ENCODE peak calls at places on chromosomes 11 and 22, in eight cellular contexts. Q is cardiac fibroblast, T is AG09309, B is testis, K is transverse colon, R is brain microvascular endothelial cell, O is A549, L is Caco-2. A is an unnamed sample.

GRCh38 chr11:126375726-126376125 is 20.2 kb downstream of the ST3GAL4 start:
- DNase-seq in O (no peak), L (no peak), Q (peak), R (no peak), K (no peak), B (no peak), T (no peak), A (no peak)

GRCh38 chr22:38220653-38221386 is 19.0 kb downstream of the MAFF start:
- DNase-seq in K (no peak), L (no peak), R (no peak), Q (no peak), O (no peak), T (no peak), B (no peak), A (no peak)

GRCh38 chr11:57552479-57552878 is 15.0 kb downstream of the UBE2L6 start:
- DNase-seq in B (no peak), L (peak), O (no peak), Q (no peak), K (no peak), R (no peak), T (no peak), A (peak)

GRCh38 chr22:47067911-47068654 is 305.6 kb downstream of the TBC1D22A start:
- DNase-seq in K (peak), B (no peak), T (no peak), Q (no peak), O (no peak), R (no peak), L (no peak), A (no peak)

GRCh38 chr11:59668188-59668949 is 468 bp downstream of the PATL1 start:
- DNase-seq in L (peak), T (no peak), Q (peak), K (peak), O (peak), B (peak), R (peak), A (peak)

GRCh38 chr11:15123849-15124248 is 9.1 kb downstream of the INSC start:
- DNase-seq in R (peak), K (no peak), L (no peak), T (peak), O (no peak), Q (peak), B (no peak), A (peak)

GRCh38 chr11:120522736-120523135 is 11.2 kb downstream of the GRIK4 start:
- DNase-seq in Q (no peak), R (no peak), O (no peak), B (no peak), L (no peak), K (no peak), T (no peak), A (no peak)

GRCh38 chr11:10522921-10523320 is 18.1 kb downstream of the RNF141 start:
- DNase-seq in R (no peak), Q (no peak), T (no peak), K (no peak), O (no peak), L (no peak), B (no peak), A (peak)

GRCh38 chr11:617248-617911 is 1.6 kb upstream of the IRF7 start:
- DNase-seq in Q (no peak), T (no peak), K (no peak), O (no peak), L (no peak), R (no peak), B (no peak), A (no peak)

GRCh38 chr11:73376168-73376802 is at the start of gene RELT:
- DNase-seq in R (peak), T (peak), L (peak), B (peak), K (peak), O (peak), Q (peak), A (peak)

GRCh38 chr11:58058276-58059010 is 27.7 kb downstream of the OR6Q1 start:
- DNase-seq in B (no peak), R (peak), O (no peak), T (no peak), L (no peak), Q (no peak), K (peak), A (no peak)

GRCh38 chr11:124612567-124613245 is 1.5 kb downstream of the PANX3 start:
- DNase-seq in K (no peak), O (no peak), T (no peak), Q (peak), L (no peak), R (peak), B (no peak), A (no peak)

GRCh38 chr11:102429691-102430090 is 22.9 kb downstream of the TMEM123 start:
- DNase-seq in K (no peak), B (no peak), R (no peak), Q (no peak), L (no peak), T (no peak), O (no peak), A (peak)

GRCh38 chr22:22003233-22003632 is 20.6 kb upstream of the TOP3B start:
- DNase-seq in R (no peak), K (no peak), O (no peak), B (no peak), T (no peak), L (no peak), Q (no peak), A (no peak)

GRCh38 chr11:1336836-1337646 is 27.6 kb upstream of the TOLLIP start:
- DNase-seq in K (peak), R (no peak), L (no peak), T (no peak), O (peak), B (no peak), Q (no peak), A (no peak)

GRCh38 chr11:3745161-3745560 is 52.2 kb downstream of the NUP98 start:
- DNase-seq in T (no peak), O (no peak), R (no peak), Q (no peak), L (no peak), B (no peak), K (no peak), A (no peak)

GRCh38 chr11:27282806-27283205 is 80.2 kb downstream of the CCDC34 start:
- DNase-seq in L (no peak), K (no peak), T (no peak), B (no peak), R (peak), O (peak), Q (peak), A (no peak)

GRCh38 chr22:43185860-43186261 is 1.1 kb downstream of the TTLL12 start:
- DNase-seq in T (no peak), O (no peak), R (peak), K (peak), B (peak), Q (peak), L (peak), A (peak)

GRCh38 chr22:27195104-27195503 is 537.7 kb downstream of the MIAT start:
- DNase-seq in O (no peak), L (no peak), T (no peak), K (peak), Q (peak), B (peak), R (no peak), A (no peak)

GRCh38 chr11:290621-291231 is 1.8 kb downstream of the PGGHG start:
- DNase-seq in L (peak), B (no peak), R (no peak), O (no peak), T (no peak), K (peak), Q (no peak), A (no peak)

GRCh38 chr11:117044287-117045035 is 53.8 kb downstream of the SIK3 start:
- DNase-seq in O (no peak), R (no peak), B (no peak), T (no peak), K (no peak), Q (no peak), L (no peak), A (no peak)

GRCh38 chr11:71235719-71236118 is 16.7 kb downstream of the SHANK2 start:
- DNase-seq in L (peak), Q (no peak), K (no peak), B (no peak), O (no peak), T (no peak), R (no peak), A (no peak)

GRCh38 chr11:119056397-119056999 is 507 bp downstream of the HYOU1 start:
- DNase-seq in Q (peak), T (no peak), R (no peak), B (peak), L (no peak), K (peak), O (no peak), A (peak)

GRCh38 chr22:22802346-22802970 is 85.2 kb upstream of the IGLL5 start:
- DNase-seq in Q (no peak), R (no peak), B (no peak), T (no peak), L (no peak), K (no peak), O (peak), A (no peak)

GRCh38 chr22:44658371-44658953 is 43.5 kb upstream of the PRR5 start:
- DNase-seq in R (peak), Q (peak), B (no peak), T (peak), O (no peak), L (no peak), K (peak), A (peak)

GRCh38 chr22:37309221-37310074 is 27.1 kb downstream of the CYTH4 start:
- DNase-seq in B (no peak), K (peak), R (no peak), O (no peak), L (no peak), T (no peak), Q (no peak), A (no peak)

GRCh38 chr22:33591946-33592345 is 328.3 kb downstream of the LARGE1 start:
- DNase-seq in Q (no peak), O (no peak), L (no peak), K (no peak), T (no peak), R (no peak), B (no peak), A (no peak)

GRCh38 chr11:16610738-16611388 is 127.6 kb upstream of the C11orf58 start:
- DNase-seq in K (no peak), L (no peak), B (no peak), O (no peak), T (no peak), R (no peak), Q (no peak), A (no peak)

GRCh38 chr11:59426361-59427067 is at the start of gene OR5A2:
- DNase-seq in Q (no peak), L (no peak), R (no peak), O (no peak), K (no peak), T (no peak), B (no peak), A (no peak)

GRCh38 chr11:69744435-69744834 is 30.7 kb downstream of the FGF4 start:
- DNase-seq in K (no peak), O (peak), T (peak), R (peak), L (peak), Q (peak), B (no peak), A (peak)

GRCh38 chr11:134642206-134642605 is 230.2 kb upstream of the B3GAT1 start:
- DNase-seq in L (peak), T (no peak), R (no peak), B (no peak), O (no peak), K (no peak), Q (no peak), A (no peak)

GRCh38 chr11:44622190-44622650 is 56.8 kb downstream of the CD82 start:
- DNase-seq in R (no peak), K (peak), Q (no peak), L (peak), T (no peak), O (no peak), B (peak), A (no peak)

GRCh38 chr11:112558691-112559090 is 298.0 kb upstream of the PLET1 start:
- DNase-seq in Q (peak), K (no peak), R (peak), O (no peak), B (no peak), T (no peak), L (no peak), A (no peak)

GRCh38 chr11:62844154-62844553 is 4.8 kb upstream of the WDR74 start:
- DNase-seq in B (no peak), L (no peak), Q (no peak), R (no peak), T (no peak), O (no peak), K (no peak), A (no peak)

GRCh38 chr11:84581083-84581482 is 1046.1 kb downstream of the DLG2 start:
- DNase-seq in T (no peak), L (no peak), O (peak), B (no peak), K (no peak), R (no peak), Q (no peak), A (no peak)

GRCh38 chr11:107840120-107840479 is 18.5 kb downstream of the SLC35F2 start:
- DNase-seq in Q (no peak), B (no peak), O (peak), R (no peak), L (no peak), K (peak), T (no peak), A (no peak)

GRCh38 chr11:56932572-56933235 is 56.0 kb upstream of the OR5AK2 start:
- DNase-seq in O (peak), K (no peak), R (peak), T (peak), Q (peak), B (no peak), L (no peak), A (peak)

GRCh38 chr22:19596680-19597398 is 72.6 kb upstream of the CLDN5 start:
- DNase-seq in L (no peak), K (no peak), T (no peak), R (no peak), Q (no peak), O (no peak), B (no peak), A (no peak)

GRCh38 chr11:35850191-35850590 is 93.7 kb upstream of the LDLRAD3 start:
- DNase-seq in T (no peak), L (no peak), Q (no peak), K (no peak), B (no peak), O (no peak), R (no peak), A (no peak)

GRCh38 chr22:31919730-31920129 is 24.6 kb upstream of the YWHAH start:
- DNase-seq in O (no peak), Q (no peak), R (no peak), L (no peak), B (no peak), K (no peak), T (no peak), A (no peak)
- H3K4me3 ChIP-seq in O (no peak), Q (no peak), R (no peak), L (no peak), B (no peak), K (no peak), T (no peak), A (no peak)

DNA sequence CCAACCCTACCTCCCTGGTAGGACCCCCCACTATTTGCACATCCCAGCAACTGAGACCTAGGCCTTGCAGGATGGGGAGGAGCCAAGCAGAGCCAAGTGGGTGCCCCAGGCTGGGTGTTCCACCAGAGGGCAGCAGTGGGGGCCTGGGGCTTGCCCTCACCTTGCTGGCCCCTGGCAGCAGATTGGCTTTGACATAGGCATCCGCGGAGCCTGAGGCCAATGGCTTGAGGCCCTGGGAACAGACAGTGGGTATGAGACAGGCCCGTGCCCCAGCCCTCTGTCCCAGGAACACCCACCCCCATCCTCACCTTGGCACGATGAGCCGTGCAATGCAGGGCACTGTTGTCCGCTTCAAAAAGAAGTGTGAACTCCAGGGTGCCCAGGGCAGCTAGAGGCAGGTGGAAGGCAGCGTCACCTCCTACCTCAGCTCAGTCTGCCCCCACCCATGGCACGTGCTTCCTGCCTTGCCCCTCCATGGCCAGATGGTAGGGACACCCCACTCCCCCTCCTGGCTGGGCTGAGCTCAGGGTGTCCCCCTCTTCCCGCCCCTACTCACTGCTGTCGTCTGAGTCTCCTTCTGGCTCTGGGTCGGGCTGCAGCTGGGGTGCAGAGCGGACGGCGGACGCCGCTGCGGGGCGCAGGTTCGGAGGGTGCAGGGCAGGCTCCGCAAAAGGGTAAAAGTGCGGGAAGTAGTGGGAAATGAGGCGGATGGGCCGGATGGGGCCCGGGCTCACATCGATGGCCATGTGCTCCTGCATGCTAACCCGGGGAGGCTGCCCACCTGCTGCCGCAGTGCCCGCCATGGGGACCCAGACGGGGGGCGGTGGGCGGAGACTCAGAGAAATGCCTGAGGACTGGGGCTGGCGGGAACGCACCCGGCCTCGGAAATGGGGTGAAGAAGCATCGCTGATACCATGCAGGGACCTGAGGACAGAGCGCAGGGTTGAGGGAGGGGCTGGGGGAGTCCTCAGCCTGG is 9.0 kb downstream of the NDUFV1 start:
- DNase-seq in R (no peak), K (peak), L (peak), O (peak), B (no peak), T (no peak), Q (peak), A (no peak)
- TF ChIP-seq CTCF in R (peak), K (peak), L (peak), O (peak), B (no peak), T (peak), Q (peak), A (peak)

DNA sequence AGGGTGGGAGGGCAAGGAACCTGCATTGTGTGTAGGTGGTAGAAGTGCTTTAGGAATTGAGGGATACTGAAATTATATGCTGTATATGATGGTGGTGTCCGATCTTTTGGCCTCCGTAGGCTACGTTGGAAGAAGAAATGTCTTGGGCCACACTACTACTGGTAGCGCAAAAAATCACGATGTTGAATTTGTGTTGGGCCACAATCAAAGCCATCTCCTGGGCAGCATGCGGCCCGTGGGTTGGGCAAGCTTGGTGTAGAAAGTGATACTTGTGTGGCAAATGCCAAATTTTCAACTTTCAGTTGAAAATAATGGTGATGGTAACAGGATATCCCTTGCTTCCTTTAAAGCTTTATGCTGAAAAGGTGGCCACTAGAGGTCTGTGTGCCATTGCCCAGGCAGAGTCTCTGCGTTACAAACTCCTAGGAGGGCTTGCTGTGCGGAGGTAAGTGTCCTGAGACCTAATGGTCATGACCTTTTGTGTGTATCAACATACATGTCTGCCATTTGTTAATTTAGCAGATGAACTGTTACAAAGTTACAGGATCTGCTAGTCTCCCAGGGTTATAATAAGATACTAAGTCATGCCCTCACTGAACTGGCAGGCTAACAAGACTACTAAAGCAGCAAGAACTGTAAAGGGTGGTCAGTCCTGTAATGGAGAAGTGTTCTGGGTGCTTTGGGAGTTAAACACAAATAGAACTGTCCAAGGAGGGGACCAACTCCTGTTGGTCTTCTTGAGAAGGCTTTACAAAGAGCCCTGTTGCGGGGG is 2.9 kb downstream of the RPS3 start:
- DNase-seq in T (no peak), Q (no peak), K (no peak), B (no peak), O (no peak), L (no peak), R (no peak), A (no peak)
- H3K4me3 ChIP-seq in T (peak), Q (peak), K (no peak), B (no peak), O (peak), L (no peak), R (peak), A (no peak)

GRCh38 chr11:78432058-78432515 is 14.5 kb upstream of the GAB2 start:
- DNase-seq in O (peak), Q (peak), B (no peak), R (no peak), T (no peak), L (no peak), K (no peak), A (peak)
- TF ChIP-seq CTCF in O (peak), Q (peak), B (no peak), R (peak), T (peak), L (peak), K (peak), A (peak)

DNA sequence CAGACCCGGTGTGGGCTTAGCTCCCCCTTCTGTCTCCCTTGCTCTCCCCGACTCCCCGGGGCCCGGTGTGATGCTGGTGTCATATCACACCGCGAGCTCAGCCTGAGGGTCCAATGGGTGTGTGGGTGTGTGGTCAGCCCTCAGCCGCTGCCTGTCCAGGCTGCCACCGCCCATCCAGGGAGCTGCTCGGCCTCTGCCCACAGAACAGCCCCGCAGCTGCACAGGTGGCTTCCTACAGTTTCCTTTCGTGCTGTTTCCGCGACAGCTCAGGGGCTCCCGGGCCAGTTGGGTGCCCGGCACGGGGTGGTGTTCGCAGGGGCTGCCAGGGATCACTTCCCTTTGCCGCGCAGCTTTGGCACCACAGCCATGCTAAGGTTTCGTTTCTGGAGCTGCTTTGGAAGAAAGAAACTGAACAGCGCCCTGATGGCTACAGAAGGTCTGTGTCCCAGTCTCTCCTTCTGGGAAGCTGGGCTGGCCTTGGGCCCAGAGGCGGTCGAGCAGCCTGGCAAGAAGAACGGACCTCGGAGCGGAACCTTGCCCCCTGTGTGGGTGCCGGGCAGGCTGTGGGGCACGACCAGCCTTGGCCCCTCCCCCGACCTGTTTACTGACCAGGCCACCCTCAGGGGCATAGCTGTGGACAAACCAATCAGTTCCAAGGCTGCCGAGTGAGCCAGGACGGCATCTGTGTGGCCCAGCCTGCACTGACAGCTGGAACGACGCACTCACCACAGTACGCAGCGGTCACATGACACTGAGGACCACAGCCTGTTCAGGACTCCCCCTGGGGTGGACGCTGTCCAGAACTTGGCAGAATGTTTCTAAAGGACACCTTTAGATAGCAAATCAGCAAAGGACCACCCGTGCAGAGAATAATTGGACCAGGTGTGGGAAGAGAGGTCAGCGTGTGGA is 7.0 kb downstream of the PIM3 start:
- DNase-seq in L (peak), O (no peak), K (peak), R (no peak), B (peak), T (no peak), Q (peak), A (peak)
- H3K4me3 ChIP-seq in L (no peak), O (no peak), K (no peak), R (no peak), B (no peak), T (no peak), Q (no peak), A (no peak)

GRCh38 chr22:29208879-29209623 is 3.4 kb downstream of the EMID1 start:
- DNase-seq in K (peak), T (no peak), R (no peak), Q (no peak), B (no peak), L (no peak), O (no peak), A (no peak)
- TF ChIP-seq CTCF in K (no peak), T (no peak), R (no peak), Q (no peak), B (no peak), L (no peak), O (no peak), A (no peak)